ENCODE peak calls at places on chromosomes 6 and 20, in nine cellular contexts. D is A549, V is psoas muscle, P is tibial artery, E is dorsolateral prefrontal cortex, W is GM12878, T is SK-N-SH, U is body of pancreas, A is heart right ventricle. F is an unnamed sample.

GRCh38 chr6:15255481-15256414 is 9.9 kb downstream of the JARID2 start:
- DNase-seq in E (no peak), W (peak), T (no peak), V (no peak), A (no peak), U (no peak), D (no peak), P (no peak), F (peak)

GRCh38 chr6:21392177-21392576 is 201.4 kb upstream of the SOX4 start:
- DNase-seq in D (no peak), A (no peak), U (no peak), P (no peak), T (peak), W (no peak), V (no peak), E (no peak), F (no peak)

GRCh38 chr20:30912006-30912660 is 345.3 kb upstream of the DEFB115 start:
- DNase-seq in A (no peak), U (no peak), V (no peak), T (no peak), D (no peak), W (no peak), P (no peak), E (no peak), F (no peak)

GRCh38 chr6:98944168-98944567 is 3.6 kb downstream of the FBXL4 start:
- DNase-seq in P (no peak), T (no peak), D (no peak), V (no peak), U (no peak), A (no peak), E (no peak), W (no peak), F (no peak)

GRCh38 chr6:11432713-11433450 is 104.7 kb upstream of the TMEM170B start:
- DNase-seq in A (no peak), U (no peak), D (no peak), P (no peak), E (no peak), V (no peak), W (no peak), T (no peak), F (no peak)

GRCh38 chr6:130624046-130624445 is 203.2 kb upstream of the SMLR1 start:
- DNase-seq in V (no peak), T (no peak), E (no peak), P (no peak), A (no peak), W (peak), U (no peak), D (no peak), F (no peak)

GRCh38 chr6:146364816-146365594 is 178.6 kb upstream of the RAB32 start:
- DNase-seq in D (no peak), V (no peak), E (no peak), P (no peak), W (no peak), A (no peak), T (no peak), U (no peak), F (no peak)

GRCh38 chr6:132118144-132118543 is 167.0 kb upstream of the CCN2 start:
- DNase-seq in U (no peak), D (no peak), A (no peak), E (no peak), P (no peak), W (no peak), T (no peak), V (no peak), F (no peak)

GRCh38 chr6:93819189-93819588 is 399.8 kb upstream of the EPHA7 start:
- DNase-seq in D (no peak), P (no peak), T (no peak), E (no peak), W (no peak), U (no peak), V (no peak), A (no peak), F (no peak)

GRCh38 chr6:107712523-107713213 is 111.4 kb downstream of the SCML4 start:
- DNase-seq in T (peak), A (no peak), U (no peak), E (no peak), W (no peak), V (no peak), D (no peak), P (no peak), F (no peak)

GRCh38 chr6:149425224-149425623 is 25.2 kb downstream of the SUMO4 start:
- DNase-seq in W (no peak), V (no peak), T (no peak), U (no peak), D (no peak), A (no peak), P (no peak), E (no peak), F (no peak)

GRCh38 chr6:34531580-34532201 is 24.4 kb downstream of the SPDEF start:
- DNase-seq in U (no peak), P (peak), D (peak), W (peak), A (peak), E (peak), V (peak), T (no peak), F (peak)

GRCh38 chr6:16273266-16273665 is 34.9 kb downstream of the GMPR start:
- DNase-seq in V (no peak), E (no peak), T (no peak), W (no peak), P (no peak), A (no peak), D (no peak), U (no peak), F (no peak)

GRCh38 chr6:56524891-56525703 is 117.6 kb downstream of the DST start:
- DNase-seq in D (peak), T (no peak), A (no peak), U (no peak), P (no peak), W (no peak), V (no peak), E (no peak), F (no peak)

GRCh38 chr6:154579046-154579823 is 68.8 kb upstream of the CNKSR3 start:
- DNase-seq in E (no peak), P (no peak), V (no peak), U (no peak), T (no peak), A (no peak), D (no peak), W (no peak), F (no peak)

GRCh38 chr20:58546756-58547526 is 31.7 kb upstream of the APCDD1L start:
- DNase-seq in E (no peak), P (no peak), W (no peak), A (no peak), T (peak), V (no peak), U (no peak), D (no peak), F (peak)

GRCh38 chr6:44040786-44041185 is 86.5 kb downstream of the MRPL14 start:
- DNase-seq in A (no peak), E (no peak), T (no peak), V (no peak), P (peak), W (no peak), U (no peak), D (no peak), F (no peak)

DNA sequence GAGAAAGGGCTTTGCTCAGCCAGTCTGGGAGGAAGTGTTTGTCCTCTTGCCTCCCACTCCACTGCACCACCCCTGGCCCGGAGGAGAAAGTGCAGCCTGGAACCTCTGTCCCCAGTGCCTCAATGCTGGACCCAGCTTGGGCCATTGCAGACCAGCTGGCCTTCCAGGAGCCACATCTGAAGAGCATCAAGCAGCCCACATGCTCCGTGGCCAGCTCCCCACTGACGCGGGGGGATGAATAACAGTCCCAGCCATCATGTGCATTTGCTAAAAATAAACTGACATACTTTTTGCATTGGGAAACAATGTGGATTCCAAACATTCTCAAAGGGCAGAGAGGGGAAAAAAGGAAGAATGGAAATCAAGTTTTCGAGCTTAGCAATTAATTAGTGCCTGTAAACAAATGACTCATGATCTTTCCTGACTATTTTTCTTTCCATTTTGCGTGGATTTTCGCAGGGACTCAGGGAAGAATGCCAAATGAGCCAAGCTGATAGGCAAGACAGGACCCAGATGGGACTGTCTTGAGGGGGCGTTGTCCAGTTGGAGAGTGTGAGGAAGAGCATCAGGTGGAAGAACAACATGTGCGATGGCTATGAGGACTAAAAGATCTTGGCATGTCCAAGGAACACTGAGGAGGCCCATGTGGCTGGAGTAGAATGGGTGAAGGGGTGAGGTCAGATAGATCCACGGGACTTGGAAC is 34.1 kb downstream of the CEBPB start:
- DNase-seq in P (peak), D (no peak), T (no peak), E (no peak), W (no peak), U (peak), V (peak), A (peak), F (no peak)
- TF ChIP-seq CTCF in P (peak), D (no peak), T (peak), E (no peak), W (no peak), U (no peak), V (peak), A (peak), F (no peak)

DNA sequence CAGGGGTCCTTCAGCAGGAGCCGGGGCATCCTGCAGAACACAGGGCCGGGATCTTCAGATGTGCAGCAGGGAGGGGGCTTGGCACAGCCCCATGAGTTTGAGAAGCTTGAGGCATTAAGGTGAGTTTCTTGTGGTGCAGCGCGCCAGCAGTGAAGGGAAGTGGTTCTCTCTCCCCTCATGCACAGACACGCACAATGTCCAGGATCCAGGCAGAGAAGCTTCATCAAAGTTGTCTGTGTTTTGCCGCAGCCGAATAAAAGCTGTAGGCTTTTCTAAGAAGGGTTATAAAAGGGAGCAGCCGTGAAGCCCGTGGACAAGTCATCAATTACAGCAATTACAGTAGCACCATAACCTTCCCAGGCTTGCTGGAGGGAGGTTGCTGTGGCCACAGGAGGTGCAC is 491.0 kb upstream of the CDH4 start:
- DNase-seq in W (no peak), T (no peak), U (no peak), A (no peak), E (no peak), P (no peak), V (no peak), D (no peak), F (no peak)
- H3K27ac ChIP-seq in W (no peak), T (no peak), U (no peak), A (no peak), E (no peak), P (no peak), V (no peak), D (no peak), F (no peak)

GRCh38 chr6:168131464-168132415 is 52.7 kb upstream of the FRMD1 start:
- DNase-seq in W (no peak), V (no peak), P (no peak), D (no peak), A (no peak), E (no peak), U (no peak), T (no peak), F (peak)

GRCh38 chr6:168130683-168131371 is 51.8 kb upstream of the FRMD1 start:
- DNase-seq in D (no peak), P (no peak), V (no peak), U (no peak), W (no peak), E (no peak), T (no peak), A (no peak), F (no peak)

GRCh38 chr6:168133707-168134398 is 54.8 kb upstream of the FRMD1 start:
- DNase-seq in U (no peak), A (no peak), W (no peak), T (no peak), P (no peak), D (no peak), E (no peak), V (no peak), F (no peak)

GRCh38 chr6:168133186-168133585 is 54.2 kb upstream of the FRMD1 start:
- DNase-seq in A (peak), V (peak), U (no peak), E (peak), D (no peak), P (no peak), T (no peak), W (no peak), F (peak)

GRCh38 chr6:168132531-168133184 is 53.6 kb upstream of the FRMD1 start:
- DNase-seq in T (peak), W (no peak), A (peak), U (peak), E (peak), P (no peak), V (peak), D (peak), F (peak)
- H3K4me3 ChIP-seq in T (no peak), W (no peak), A (no peak), U (no peak), E (peak), P (peak), V (peak), D (no peak), F (peak)

DNA sequence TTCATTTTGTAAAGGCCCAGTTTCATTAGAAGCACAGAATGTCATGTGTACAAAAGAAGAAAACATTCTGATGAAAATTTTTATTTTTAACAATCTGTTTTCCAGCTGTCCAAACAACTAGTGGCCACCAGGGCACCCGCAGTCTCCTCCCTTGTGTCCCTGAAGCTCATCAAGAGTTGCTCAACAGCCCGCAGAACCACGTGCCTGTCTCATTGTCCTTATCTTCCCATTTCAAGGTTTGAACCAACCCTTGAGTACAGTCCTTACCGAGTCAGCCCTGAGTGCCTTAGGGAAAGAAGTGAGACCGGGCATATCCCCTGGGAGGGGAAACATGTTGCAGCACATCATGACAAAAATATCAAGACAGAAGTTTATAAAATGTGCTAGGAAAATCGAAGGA is 15.9 kb upstream of the ZNF133 start:
- DNase-seq in U (no peak), P (no peak), V (peak), W (no peak), T (no peak), E (no peak), A (peak), D (peak), F (no peak)
- TF ChIP-seq CTCF in U (no peak), P (no peak), V (no peak), W (no peak), T (peak), E (no peak), A (peak), D (no peak), F (no peak)

GRCh38 chr20:41159547-41159946 is 22.2 kb downstream of the PLCG1 start:
- DNase-seq in U (no peak), V (no peak), P (no peak), D (no peak), T (no peak), W (no peak), A (no peak), E (no peak), F (no peak)
- H3K27ac ChIP-seq in U (no peak), V (no peak), P (no peak), D (no peak), T (no peak), W (no peak), A (peak), E (peak), F (no peak)

GRCh38 chr20:44173846-44174245 is 13.1 kb downstream of the JPH2 start:
- DNase-seq in E (no peak), A (no peak), D (no peak), U (no peak), T (no peak), P (no peak), W (no peak), V (no peak), F (no peak)
- H3K4me3 ChIP-seq in E (no peak), A (no peak), D (no peak), U (no peak), T (no peak), P (no peak), W (no peak), V (no peak), F (no peak)

DNA sequence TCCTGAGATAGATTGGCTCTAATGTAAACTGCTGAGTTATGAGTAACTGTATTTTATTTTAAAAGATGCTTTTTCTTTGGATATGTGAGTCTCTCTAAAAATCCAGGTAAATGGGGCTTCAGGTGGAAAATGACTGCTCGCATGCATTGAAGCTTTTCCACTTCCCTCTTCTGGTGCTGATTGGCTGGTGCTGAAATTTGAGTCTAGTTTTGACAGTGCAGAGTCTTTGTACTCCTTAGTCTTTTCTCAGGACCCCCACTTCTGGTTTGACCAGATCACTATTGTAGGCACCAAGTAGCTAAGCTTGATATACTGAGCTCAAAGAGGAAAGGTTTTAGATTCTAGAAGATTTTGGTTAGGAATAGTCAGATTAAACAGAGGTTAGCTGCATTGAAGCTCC is 60.7 kb upstream of the TULP4 start:
- DNase-seq in D (no peak), E (no peak), V (no peak), U (no peak), P (no peak), W (no peak), A (no peak), T (no peak), F (no peak)
- TF ChIP-seq CTCF in D (no peak), E (no peak), V (no peak), U (no peak), P (no peak), W (no peak), A (no peak), T (no peak), F (no peak)

GRCh38 chr6:26225848-26226590 is 138.8 kb downstream of the HFE start:
- DNase-seq in T (no peak), P (no peak), E (no peak), V (no peak), W (no peak), D (no peak), A (no peak), U (no peak), F (no peak)
- H3K27ac ChIP-seq in T (peak), P (no peak), E (no peak), V (no peak), W (no peak), D (no peak), A (no peak), U (no peak), F (no peak)

GRCh38 chr20:44714102-44714700 is 968 bp upstream of the CCN5 start:
- DNase-seq in U (no peak), V (peak), E (no peak), T (no peak), P (peak), W (no peak), A (no peak), D (no peak), F (no peak)

GRCh38 chr20:44717986-44718385 is 2.8 kb downstream of the CCN5 start:
- DNase-seq in E (no peak), U (no peak), W (no peak), T (peak), V (peak), A (no peak), D (peak), P (no peak), F (peak)

GRCh38 chr20:44716309-44717106 is 1.3 kb downstream of the CCN5 start:
- DNase-seq in E (no peak), D (no peak), U (no peak), A (no peak), V (peak), T (no peak), W (no peak), P (no peak), F (no peak)

GRCh38 chr20:44714701-44715494 is at the start of gene CCN5:
- DNase-seq in D (peak), A (peak), V (peak), E (peak), P (peak), U (peak), W (no peak), T (peak), F (no peak)

GRCh38 chr20:44715495-44716308 is 533 bp downstream of the CCN5 start:
- DNase-seq in E (no peak), D (no peak), A (no peak), T (no peak), P (no peak), U (no peak), V (peak), W (no peak), F (no peak)
- H3K4me3 ChIP-seq in E (no peak), D (peak), A (no peak), T (no peak), P (peak), U (no peak), V (peak), W (no peak), F (no peak)

DNA sequence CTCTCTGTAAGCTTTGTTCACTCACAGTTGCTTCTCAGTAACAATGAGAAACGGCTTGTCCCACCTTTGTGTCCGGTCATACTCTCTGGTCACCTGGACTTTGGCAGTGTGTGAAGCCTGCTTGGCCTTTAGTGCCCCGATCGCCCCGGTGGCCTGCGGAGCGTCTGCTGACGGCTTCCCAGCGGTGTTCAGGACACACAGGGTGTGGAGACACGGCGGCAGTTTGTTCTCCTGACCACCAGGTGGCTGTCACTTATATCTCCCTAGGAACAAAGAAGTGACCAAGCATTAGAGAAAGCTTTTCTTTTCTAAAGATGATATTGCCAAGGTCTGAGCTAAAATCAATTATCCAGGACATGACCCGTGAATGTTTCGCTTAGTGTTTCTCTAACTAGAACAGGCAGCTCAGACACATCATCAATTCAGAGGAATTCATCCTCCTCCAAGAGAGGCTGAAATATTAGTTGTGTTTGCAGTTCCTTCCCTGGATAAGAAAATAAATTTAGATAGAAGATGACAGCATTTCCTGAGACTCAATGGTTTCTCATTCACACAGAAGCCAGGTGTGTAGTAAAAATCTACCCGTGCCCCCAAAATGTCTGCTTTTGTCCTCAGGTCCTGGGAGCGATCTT is 167.4 kb upstream of the THBS2 start:
- DNase-seq in A (no peak), V (no peak), D (no peak), E (no peak), W (no peak), U (peak), T (peak), P (no peak), F (peak)
- TF ChIP-seq CTCF in A (peak), V (peak), D (no peak), E (no peak), W (no peak), U (peak), T (peak), P (no peak), F (peak)

F was measured in WERI-Rb-1.